ENCODE peak calls at places on chromosomes 6 and 20, in ten cellular contexts. J is RKO; O is COR-L47; W is naive thymus-derived CD8-positive, alpha-beta T cell; D is A549; G is T-helper 2 cell; X is GM03348; V is RPMI7951; Z is HFFc6; K is neuronal stem cell. P is an unnamed sample.

GRCh38 chr6:140850438-140850837 is 1282.3 kb upstream of the GJE1 start:
- DNase-seq in D (no peak), G (no peak), J (no peak), X (no peak), K (no peak), O (no peak), W (no peak), V (no peak), Z (peak; percentile 73), P (no peak)

GRCh38 chr6:28003059-28003458 is 46.0 kb downstream of the OR2B6 start:
- DNase-seq in D (no peak), O (peak; percentile 2), G (no peak), W (no peak), K (no peak), X (no peak), Z (no peak), J (no peak), V (no peak), P (no peak)

GRCh38 chr6:79453558-79454042 is 83.6 kb downstream of the LCA5 start:
- DNase-seq in V (no peak), O (no peak), W (no peak), J (no peak), K (no peak), Z (no peak), X (peak; percentile 51), D (no peak), G (no peak), P (no peak)

GRCh38 chr20:58942549-58942948 is 38.5 kb upstream of the NELFCD start:
- DNase-seq in V (no peak), K (no peak), W (no peak), Z (no peak), O (no peak), X (no peak), G (no peak), J (no peak), D (no peak), P (no peak)

GRCh38 chr6:166520905-166521834 is 65.3 kb downstream of the RAMACL start:
- DNase-seq in J (no peak), D (no peak), O (no peak), W (no peak), G (no peak), K (no peak), Z (peak; percentile 27), X (no peak), V (peak; percentile 54), P (no peak)

GRCh38 chr20:16158090-16158975 is 414.9 kb downstream of the KIF16B start:
- DNase-seq in V (no peak), W (no peak), D (no peak), J (no peak), O (no peak), X (no peak), Z (no peak), G (no peak), K (no peak), P (no peak)

GRCh38 chr6:6724319-6725119 is 136.0 kb downstream of the LY86 start:
- DNase-seq in V (peak; percentile 67), W (peak; percentile 70), Z (peak; percentile 39), K (peak; percentile 69), G (no peak), O (peak; percentile 44), J (peak; percentile 31), D (peak; percentile 44), X (peak; percentile 87), P (peak; percentile 56)

GRCh38 chr6:19991176-19991575 is 154.0 kb downstream of the ID4 start:
- DNase-seq in W (no peak), D (no peak), G (no peak), O (no peak), J (no peak), K (no peak), V (no peak), Z (no peak), X (no peak), P (no peak)

GRCh38 chr6:37480118-37480736 is 19.5 kb downstream of the CCDC167 start:
- DNase-seq in J (no peak), W (no peak), X (no peak), Z (no peak), V (no peak), G (no peak), O (no peak), D (no peak), K (no peak), P (no peak)

GRCh38 chr20:32050851-32051556 is 1.0 kb upstream of the HCK start:
- DNase-seq in O (no peak), X (no peak), V (no peak), W (no peak), G (no peak), K (no peak), Z (no peak), D (no peak), J (no peak), P (no peak)

GRCh38 chr6:37137201-37137880 is 32.6 kb upstream of the PIM1 start:
- DNase-seq in G (peak; percentile 46), J (peak; percentile 91), W (no peak), Z (peak; percentile 99), X (peak; percentile 85), D (peak; percentile 85), V (peak; percentile 97), O (no peak), K (peak; percentile 92), P (no peak)

GRCh38 chr20:32062776-32063170 is 10.7 kb downstream of the HCK start:
- DNase-seq in G (no peak), K (no peak), W (no peak), D (no peak), V (no peak), J (no peak), Z (no peak), X (no peak), O (no peak), P (peak; percentile 22)

GRCh38 chr20:23510000-23510590 is 19.2 kb downstream of the CST8 start:
- DNase-seq in Z (no peak), X (no peak), V (no peak), W (no peak), O (no peak), G (no peak), K (no peak), J (no peak), D (no peak), P (no peak)

GRCh38 chr6:113423956-113424355 is 433.2 kb upstream of the MARCKS start:
- DNase-seq in X (no peak), O (no peak), V (no peak), J (no peak), K (no peak), W (no peak), Z (no peak), G (no peak), D (no peak), P (no peak)

GRCh38 chr6:155850408-155850841 is 394.8 kb upstream of the NOX3 start:
- DNase-seq in J (peak; percentile 27), X (no peak), O (no peak), K (no peak), V (peak; percentile 85), Z (peak; percentile 6), D (no peak), G (no peak), W (no peak), P (no peak)

GRCh38 chr20:5171790-5172164 is 45.0 kb downstream of the CDS2 start:
- DNase-seq in W (no peak), J (no peak), D (no peak), K (no peak), Z (no peak), O (no peak), V (no peak), G (no peak), X (no peak), P (no peak)

GRCh38 chr6:114033606-114034005 is 62.7 kb upstream of the HDAC2 start:
- DNase-seq in D (no peak), G (no peak), K (no peak), O (no peak), X (no peak), V (no peak), J (no peak), W (no peak), Z (no peak), P (no peak)

GRCh38 chr6:14472964-14473363 is 355.4 kb downstream of the CD83 start:
- DNase-seq in X (peak; percentile 41), G (no peak), Z (no peak), K (no peak), D (no peak), O (no peak), W (no peak), J (no peak), V (peak; percentile 67), P (no peak)

GRCh38 chr6:73394577-73395354 is at the start of gene DDX43:
- DNase-seq in D (no peak), V (no peak), X (peak; percentile 9), W (peak; percentile 39), J (no peak), Z (no peak), K (no peak), G (peak; percentile 31), O (no peak), P (no peak)

GRCh38 chr6:168125429-168126001 is 46.5 kb upstream of the FRMD1 start:
- DNase-seq in J (no peak), X (no peak), D (no peak), O (no peak), K (no peak), W (no peak), G (no peak), V (no peak), Z (no peak), P (no peak)

GRCh38 chr6:108556864-108557493 is 3.7 kb upstream of the FOXO3 start:
- DNase-seq in W (no peak), V (no peak), J (no peak), G (no peak), O (no peak), K (no peak), X (no peak), D (no peak), Z (peak; percentile 73), P (no peak)

GRCh38 chr6:132865364-132865763 is 51.0 kb downstream of the RPS12 start:
- DNase-seq in X (no peak), W (no peak), Z (no peak), G (no peak), J (no peak), K (no peak), V (no peak), D (no peak), O (no peak), P (no peak)

GRCh38 chr20:62360854-62361798 is 6.0 kb downstream of the LAMA5 start:
- DNase-seq in Z (no peak), G (no peak), O (peak; percentile 40), V (no peak), J (no peak), W (no peak), K (no peak), X (no peak), D (no peak), P (no peak)

GRCh38 chr20:5715068-5715841 is 34.9 kb upstream of the SHLD1 start:
- DNase-seq in X (no peak), G (no peak), V (no peak), J (no peak), Z (no peak), K (no peak), W (no peak), O (no peak), D (no peak), P (no peak)

P was measured in amygdala.